ENCODE peak calls at places on chromosomes 2 and 18, in nine cellular contexts. X, P, W, T, R, V, C, Z and S are unnamed samples.

GRCh38 chr2:195317533-195317932 is 339.5 kb upstream of the SLC39A10 start:
- DNase-seq in V (no peak), C (no peak), T (no peak), W (no peak), Z (no peak), R (no peak), X (no peak), P (no peak), S (no peak)

GRCh38 chr2:3605013-3605961 is 10.4 kb downstream of the COLEC11 start:
- DNase-seq in W (peak), X (no peak), P (peak), C (peak), Z (peak), R (peak), V (no peak), T (no peak), S (peak)

GRCh38 chr2:241489080-241489479 is 19.3 kb downstream of the STK25 start:
- DNase-seq in P (no peak), C (no peak), W (no peak), Z (no peak), R (no peak), X (no peak), T (no peak), V (no peak), S (no peak)

GRCh38 chr2:3460161-3460560 is 59.2 kb downstream of the ADI1 start:
- DNase-seq in W (no peak), C (no peak), T (no peak), V (no peak), Z (no peak), P (no peak), X (peak), R (no peak), S (no peak)

GRCh38 chr2:119678021-119678656 is 862 bp upstream of the TMEM177 start:
- DNase-seq in W (no peak), P (no peak), T (no peak), V (no peak), R (no peak), X (peak), Z (peak), C (peak), S (no peak)

GRCh38 chr2:205792908-205793307 is 110.6 kb downstream of the NRP2 start:
- DNase-seq in W (no peak), C (no peak), P (no peak), R (no peak), X (no peak), Z (no peak), V (no peak), T (peak), S (no peak)

GRCh38 chr2:191209346-191209745 is 35.9 kb upstream of the MYO1B start:
- DNase-seq in P (no peak), Z (no peak), W (no peak), V (no peak), C (no peak), T (peak), X (no peak), R (no peak), S (no peak)

GRCh38 chr2:109382236-109382930 is 231.4 kb downstream of the SEPTIN10 start:
- DNase-seq in R (no peak), V (no peak), X (peak), C (peak), T (no peak), P (no peak), Z (peak), W (no peak), S (no peak)

GRCh38 chr2:235977445-235977844 is 190.7 kb downstream of the GBX2 start:
- DNase-seq in R (no peak), Z (no peak), X (no peak), P (no peak), W (no peak), C (no peak), V (no peak), T (no peak), S (no peak)

GRCh38 chr2:46958431-46959017 is 42.9 kb upstream of the MCFD2 start:
- DNase-seq in C (no peak), V (no peak), X (no peak), R (no peak), T (no peak), Z (peak), W (no peak), P (no peak), S (no peak)

GRCh38 chr2:12428324-12428723 is 288.4 kb upstream of the TRIB2 start:
- DNase-seq in T (no peak), C (no peak), V (no peak), W (no peak), Z (no peak), X (no peak), R (no peak), P (no peak), S (no peak)

GRCh38 chr2:64652231-64653173 is 1.2 kb downstream of the SERTAD2 start:
- DNase-seq in V (peak), Z (no peak), R (peak), T (no peak), W (no peak), C (no peak), X (no peak), P (peak), S (no peak)

DNA sequence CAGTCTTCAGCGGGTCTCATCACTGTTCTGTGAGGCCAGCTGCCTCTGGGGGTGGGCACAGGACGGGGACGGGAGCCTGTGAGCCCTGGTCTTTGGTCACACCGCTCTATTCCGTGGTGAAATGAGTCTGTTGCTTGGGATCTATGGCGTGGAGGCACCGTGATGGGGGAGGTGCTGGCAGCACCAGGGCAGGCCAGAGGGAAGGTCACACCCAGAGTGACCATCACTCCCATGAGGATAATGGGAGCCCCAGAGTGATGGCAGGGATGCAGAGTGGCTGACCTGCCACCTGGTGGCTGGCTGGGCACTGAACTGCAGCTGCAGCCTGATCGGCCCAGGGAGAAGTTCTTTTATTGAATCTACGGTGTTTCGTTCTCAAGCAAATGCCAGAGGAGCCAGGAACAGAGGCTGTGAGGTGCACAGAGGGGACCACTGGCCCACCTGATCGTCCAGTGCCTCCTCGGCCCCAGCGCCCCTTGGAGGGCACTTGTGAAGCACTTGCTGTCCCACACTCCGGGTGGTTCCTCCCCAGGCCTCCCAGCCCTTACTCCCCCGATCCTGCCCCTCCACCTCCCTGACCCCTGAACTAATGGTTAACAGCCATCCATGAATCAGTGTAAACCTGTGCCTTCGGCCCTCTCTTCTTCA is 17.9 kb downstream of the KCNIP3 start:
- DNase-seq in W (no peak), Z (peak), T (no peak), R (peak), C (no peak), V (no peak), X (peak), P (peak), S (peak)
- TF ChIP-seq CTCF in W (peak), Z (no peak), T (peak), R (peak), C (no peak), V (peak), X (no peak), P (no peak), S (peak)

DNA sequence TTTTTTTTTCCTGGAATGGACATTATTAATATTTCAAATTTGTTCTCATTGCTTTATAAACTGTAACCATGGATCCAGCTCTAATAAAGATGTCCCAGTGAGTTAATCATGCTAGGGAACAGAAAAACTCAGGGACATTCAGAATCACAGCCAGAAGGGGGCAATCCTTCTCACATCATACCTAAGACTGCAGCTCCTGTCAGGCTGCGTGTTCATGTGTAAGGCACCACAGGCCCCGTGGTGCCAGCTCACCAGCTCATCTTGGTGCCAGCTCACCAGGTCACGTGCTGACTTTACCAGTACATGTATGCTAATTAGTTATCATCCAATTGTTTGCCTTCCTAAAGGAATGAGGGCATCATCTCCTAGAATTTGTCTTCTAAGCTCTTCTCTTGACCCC is 84.7 kb upstream of the NEDD4L start:
- DNase-seq in R (peak), T (no peak), W (peak), X (peak), V (peak), C (no peak), P (peak), Z (no peak), S (peak)
- TF ChIP-seq CTCF in R (peak), T (peak), W (peak), X (no peak), V (peak), C (no peak), P (no peak), Z (no peak), S (no peak)

DNA sequence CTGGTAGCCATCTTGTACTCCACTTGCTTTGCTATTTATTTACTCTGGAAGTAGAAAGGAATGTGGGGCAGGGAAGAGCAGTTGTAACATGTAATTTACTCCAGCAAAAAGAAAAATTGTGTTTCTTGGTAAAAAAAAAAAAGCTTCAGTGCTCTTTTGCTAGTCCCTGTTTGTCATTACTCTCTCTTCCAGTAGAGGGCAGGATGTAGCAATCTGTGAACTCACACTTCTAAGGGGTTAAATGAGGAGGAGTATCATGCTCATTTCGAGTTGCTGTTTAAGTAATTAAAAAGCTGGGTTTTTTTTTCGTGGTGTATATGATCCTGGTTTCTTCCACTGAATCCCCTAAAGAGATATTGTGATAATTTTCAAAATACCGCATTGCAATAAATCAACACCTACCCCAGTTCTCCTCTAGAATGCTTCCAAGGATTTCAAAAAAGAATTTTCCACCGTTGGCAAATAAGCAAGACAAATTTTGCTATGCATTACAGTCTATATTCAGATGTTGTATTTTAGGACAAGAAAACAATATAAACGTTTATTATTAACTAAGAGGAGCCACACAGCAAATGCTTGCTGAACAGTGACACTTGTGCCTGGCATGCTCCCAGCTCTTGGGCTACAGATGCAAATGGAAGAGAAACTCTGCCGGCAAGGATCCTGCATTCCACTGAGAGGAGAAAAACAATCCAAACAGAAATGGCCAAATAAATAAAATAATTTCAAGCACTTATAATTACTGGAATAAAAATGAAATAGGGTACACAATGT is 261.6 kb downstream of the ASXL3 start:
- DNase-seq in C (no peak), W (no peak), X (no peak), V (no peak), R (peak), Z (no peak), P (no peak), T (no peak), S (peak)
- TF ChIP-seq CTCF in C (peak), W (peak), X (no peak), V (peak), R (peak), Z (no peak), P (no peak), T (peak), S (peak)

GRCh38 chr18:74063552-74063951 is 84.1 kb downstream of the FBXO15 start:
- DNase-seq in W (no peak), X (no peak), Z (no peak), T (no peak), P (no peak), R (no peak), V (no peak), C (no peak), S (no peak)

GRCh38 chr18:74064510-74064909 is 83.1 kb downstream of the FBXO15 start:
- DNase-seq in X (no peak), P (no peak), C (no peak), V (no peak), T (no peak), W (no peak), Z (peak), R (peak), S (no peak)

GRCh38 chr18:74062037-74062436 is 85.6 kb downstream of the FBXO15 start:
- DNase-seq in X (no peak), P (no peak), W (no peak), T (no peak), Z (no peak), R (no peak), C (no peak), V (no peak), S (no peak)

GRCh38 chr18:74065366-74065765 is 82.3 kb downstream of the FBXO15 start:
- DNase-seq in T (no peak), P (no peak), C (no peak), Z (no peak), R (peak), X (no peak), V (no peak), W (no peak), S (no peak)

DNA sequence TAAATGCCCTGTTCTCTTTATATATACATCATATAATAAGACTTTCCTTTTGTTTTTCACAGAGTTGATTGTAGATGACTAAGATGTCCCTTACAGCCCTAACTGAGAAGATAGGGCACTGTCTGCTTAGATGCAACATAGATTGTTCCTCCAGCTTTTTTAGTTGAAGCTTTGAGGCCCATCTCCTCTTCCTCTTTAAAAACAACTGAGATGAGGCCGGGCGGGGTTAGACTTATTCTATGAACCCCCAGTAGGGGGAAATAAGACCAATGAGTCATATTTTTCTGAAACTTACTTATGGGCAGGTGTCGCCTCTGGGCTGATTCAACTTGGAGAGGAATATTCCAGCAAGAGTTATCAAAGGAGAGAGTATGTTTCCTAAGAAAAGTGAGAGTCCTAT is 84.6 kb downstream of the FBXO15 start:
- DNase-seq in X (no peak), P (no peak), T (no peak), W (no peak), V (no peak), C (no peak), Z (no peak), R (peak), S (no peak)
- TF ChIP-seq CTCF in X (no peak), P (no peak), T (no peak), W (no peak), V (no peak), C (no peak), Z (no peak), R (peak), S (no peak)

DNA sequence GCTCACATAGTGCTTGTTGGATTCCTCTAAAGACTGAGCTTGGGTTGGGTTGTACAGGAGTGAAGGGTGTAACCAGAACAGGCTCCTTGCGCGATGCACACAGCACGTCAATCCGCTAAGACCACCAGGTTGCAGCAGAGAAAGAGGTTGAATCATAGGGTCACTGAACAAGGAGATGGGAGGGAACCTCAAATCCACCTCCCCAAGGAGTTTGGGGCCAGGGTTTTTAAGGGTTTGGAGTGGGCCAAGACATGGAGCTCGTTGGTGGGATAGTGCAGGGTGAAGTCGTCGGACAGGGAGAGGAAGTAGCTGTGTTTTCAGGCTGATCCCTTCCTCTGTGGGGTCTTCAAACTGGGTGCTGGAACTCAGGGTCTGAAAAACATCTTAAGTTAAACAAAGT is 20.8 kb upstream of the MTCL1 start:
- DNase-seq in R (no peak), W (no peak), X (no peak), V (no peak), C (no peak), T (no peak), P (no peak), Z (no peak), S (no peak)
- TF ChIP-seq CTCF in R (no peak), W (no peak), X (no peak), V (no peak), C (no peak), T (no peak), P (no peak), Z (no peak), S (no peak)

DNA sequence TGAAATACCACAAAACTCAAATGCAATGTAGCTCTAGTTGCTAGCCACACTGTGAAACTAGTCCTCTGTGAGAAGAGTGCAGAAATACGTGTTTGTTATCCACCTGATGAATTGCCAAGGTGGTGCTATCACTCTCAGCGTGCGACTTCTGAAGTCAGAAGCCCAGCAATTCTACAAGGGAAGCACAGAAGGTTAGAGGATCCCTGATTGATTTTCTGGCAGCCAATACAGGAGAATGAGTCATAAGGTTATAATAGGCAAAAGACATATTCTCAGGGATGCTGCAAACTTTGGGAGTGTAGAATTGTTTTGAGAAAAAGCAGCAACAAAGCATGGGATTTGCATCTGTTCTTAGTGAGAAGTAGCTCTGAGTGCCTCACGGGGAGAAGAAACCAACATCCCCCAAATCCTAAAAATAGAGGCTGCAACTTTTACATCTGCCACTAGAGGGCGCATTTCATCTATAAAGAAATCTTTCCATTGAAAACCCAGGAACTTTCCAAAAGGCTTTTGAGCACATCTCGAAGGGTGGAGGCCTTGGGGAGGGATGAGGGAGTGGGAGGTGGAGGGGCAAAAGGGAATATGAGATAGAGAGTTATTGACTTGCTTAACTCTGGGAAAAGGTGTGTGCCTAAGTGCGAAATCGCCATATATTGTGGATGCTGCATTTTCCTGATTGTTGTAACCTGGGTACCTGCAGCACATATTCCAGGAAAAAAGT is 78.0 kb downstream of the TMEM182 start:
- DNase-seq in W (no peak), X (no peak), V (no peak), C (no peak), R (peak), T (no peak), P (peak), Z (no peak), S (peak)
- TF ChIP-seq CTCF in W (peak), X (no peak), V (peak), C (peak), R (peak), T (peak), P (peak), Z (peak), S (peak)